ENCODE peak calls at places on chromosomes 4 and X, in five cellular contexts. F is Panc1, E is heart right ventricle, N is cardiac fibroblast, O is AG09309. M is an unnamed sample.

GRCh38 chr4:140448830-140449229 is 21.4 kb upstream of the CLGN start:
- DNase-seq in F (no peak), E (no peak), N (peak), O (no peak), M (no peak)

GRCh38 chrX:107579956-107580355 is 48.4 kb upstream of the PRPS1 start:
- DNase-seq in F (no peak), E (no peak), N (no peak), O (no peak), M (no peak)

GRCh38 chr4:123390846-123391456 is 5.6 kb upstream of the SPRY1 start:
- DNase-seq in F (no peak), E (no peak), N (peak), O (no peak), M (no peak)

GRCh38 chrX:10010686-10011085 is 43.5 kb downstream of the CLDN34 start:
- DNase-seq in F (no peak), E (no peak), N (peak), O (no peak), M (no peak)

GRCh38 chr4:137572163-137572562 is 39.9 kb upstream of the PCDH18 start:
- DNase-seq in F (no peak), E (no peak), N (no peak), O (no peak), M (no peak)

GRCh38 chrX:45479835-45480422 is 279.3 kb upstream of the DIPK2B start:
- DNase-seq in F (peak), E (no peak), N (peak), O (peak), M (peak)

GRCh38 chr4:26721685-26722084 is 137.8 kb downstream of the TBC1D19 start:
- DNase-seq in F (no peak), E (no peak), N (no peak), O (no peak), M (no peak)

GRCh38 chr4:183506389-183506735 is 1.5 kb downstream of the ING2 start:
- DNase-seq in F (no peak), E (no peak), N (no peak), O (no peak), M (no peak)

GRCh38 chr4:121510260-121510942 is 129.6 kb upstream of the QRFPR start:
- DNase-seq in F (no peak), E (no peak), N (no peak), O (no peak), M (no peak)

GRCh38 chr4:80767944-80768343 is 262.6 kb upstream of the BMP3 start:
- DNase-seq in F (no peak), E (no peak), N (no peak), O (peak), M (no peak)

GRCh38 chr4:138796761-138797160 is 218.8 kb upstream of the NOCT start:
- DNase-seq in F (no peak), E (no peak), N (no peak), O (no peak), M (no peak)

GRCh38 chr4:84924439-84924838 is 42.1 kb downstream of the WDFY3 start:
- DNase-seq in F (no peak), E (no peak), N (no peak), O (no peak), M (no peak)

GRCh38 chrX:152898442-152898841 is 575 bp downstream of the ZNF185 start:
- DNase-seq in F (no peak), E (no peak), N (no peak), O (no peak), M (no peak)

GRCh38 chrX:106168107-106168506 is at the start of gene PWWP3B:
- DNase-seq in F (no peak), E (peak), N (peak), O (no peak), M (no peak)

GRCh38 chr4:29046716-29047115 is 1673.5 kb upstream of the PCDH7 start:
- DNase-seq in F (no peak), E (no peak), N (peak), O (peak), M (no peak)

GRCh38 chr4:176052744-176053143 is 12.9 kb upstream of the WDR17 start:
- DNase-seq in F (no peak), E (no peak), N (no peak), O (no peak), M (no peak)

GRCh38 chr4:98374643-98375042 is 113.5 kb downstream of the RAP1GDS1 start:
- DNase-seq in F (no peak), E (no peak), N (peak), O (no peak), M (no peak)

GRCh38 chr4:141636771-141637460 is 533 bp downstream of the IL15 start:
- DNase-seq in F (no peak), E (peak), N (peak), O (no peak), M (no peak)

GRCh38 chrX:152943826-152944225 is 46.0 kb downstream of the ZNF185 start:
- DNase-seq in F (no peak), E (no peak), N (no peak), O (no peak), M (no peak)

GRCh38 chrX:97563531-97564133 is 679.9 kb downstream of the RPA4 start:
- DNase-seq in F (no peak), E (no peak), N (peak), O (peak), M (peak)

GRCh38 chrX:40651620-40652223 is 4.4 kb upstream of the CXorf38 start:
- DNase-seq in F (no peak), E (peak), N (peak), O (peak), M (no peak)

GRCh38 chr4:131426023-131426758 is 1722.9 kb upstream of the PCDH10 start:
- DNase-seq in F (no peak), E (no peak), N (no peak), O (no peak), M (no peak)

GRCh38 chr4:42655921-42656735 is 777 bp downstream of the ATP8A1 start:
- DNase-seq in F (no peak), E (peak), N (no peak), O (no peak), M (no peak)

GRCh38 chr4:65789850-65790249 is 119.6 kb upstream of the EPHA5 start:
- DNase-seq in F (no peak), E (no peak), N (peak), O (no peak), M (no peak)

GRCh38 chr4:136650541-136651277 is 881.6 kb downstream of the PCDH18 start:
- DNase-seq in F (no peak), E (no peak), N (peak), O (no peak), M (peak)

GRCh38 chrX:130728208-130728607 is 174.8 kb downstream of the ENOX2 start:
- DNase-seq in F (no peak), E (no peak), N (peak), O (no peak), M (peak)

DNA sequence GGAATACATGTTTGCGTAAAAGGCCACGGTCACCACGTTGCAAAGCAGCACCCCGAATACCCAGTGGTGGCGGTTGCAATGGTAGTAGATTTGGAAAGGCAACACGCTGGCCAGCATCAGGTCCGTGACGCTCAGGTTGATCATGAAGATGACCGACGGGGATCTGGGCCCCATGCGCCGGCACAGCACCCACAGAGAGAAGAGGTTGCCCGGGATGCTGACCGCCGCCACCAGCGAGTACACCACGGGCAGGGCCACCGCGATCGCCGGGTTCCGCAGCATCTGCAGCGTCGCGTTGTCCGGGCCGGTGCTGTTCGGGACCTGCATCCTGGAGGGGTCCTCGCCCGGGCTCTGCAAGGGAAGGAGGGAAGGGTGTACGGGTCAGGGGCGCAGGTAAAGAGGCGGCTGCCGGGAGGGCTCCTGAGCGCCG is 13.5 kb upstream of the ASMTL start:
- DNase-seq in F (no peak), E (no peak), N (no peak), O (no peak), M (no peak)
- H3K4me3 ChIP-seq in F (no peak), E (no peak), N (no peak), O (no peak), M (no peak)

DNA sequence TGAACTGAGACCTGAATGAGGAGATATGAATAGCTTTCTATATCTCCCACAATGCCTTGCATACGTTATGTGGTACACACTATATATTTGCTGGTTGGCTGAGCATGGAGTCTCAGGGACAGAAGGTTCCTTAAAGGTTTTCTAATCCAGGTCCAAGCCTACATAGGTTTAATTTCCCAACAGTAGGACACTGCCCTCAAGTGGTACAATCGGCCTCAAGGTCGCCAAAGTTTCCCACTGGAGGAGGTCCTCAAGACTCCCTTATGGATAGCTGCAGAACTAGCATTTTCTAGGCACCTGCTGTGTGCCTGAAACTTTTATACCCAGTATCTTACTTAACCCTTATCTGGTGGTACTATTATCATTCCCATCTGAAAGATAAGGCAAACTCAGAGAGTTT is 21.0 kb upstream of the EFNB1 start:
- DNase-seq in F (no peak), E (no peak), N (peak), O (no peak), M (no peak)
- TF ChIP-seq CTCF in F (peak), E (peak), N (peak), O (peak), M (peak)

GRCh38 chr4:167779864-167780263 is 312.5 kb upstream of the ANXA10 start:
- DNase-seq in F (no peak), E (no peak), N (no peak), O (no peak), M (no peak)
- H3K4me3 ChIP-seq in F (peak), E (no peak), N (peak), O (no peak), M (no peak)

GRCh38 chr4:186943607-186943908 is 219.9 kb upstream of the FAT1 start:
- DNase-seq in F (no peak), E (no peak), N (no peak), O (no peak), M (no peak)

GRCh38 chr4:186940476-186940875 is 216.8 kb upstream of the FAT1 start:
- DNase-seq in F (no peak), E (no peak), N (no peak), O (no peak), M (no peak)

GRCh38 chr4:186946140-186946539 is 222.5 kb upstream of the FAT1 start:
- DNase-seq in F (no peak), E (no peak), N (no peak), O (no peak), M (no peak)

GRCh38 chr4:186939766-186940165 is 216.1 kb upstream of the FAT1 start:
- DNase-seq in F (no peak), E (no peak), N (no peak), O (no peak), M (no peak)

DNA sequence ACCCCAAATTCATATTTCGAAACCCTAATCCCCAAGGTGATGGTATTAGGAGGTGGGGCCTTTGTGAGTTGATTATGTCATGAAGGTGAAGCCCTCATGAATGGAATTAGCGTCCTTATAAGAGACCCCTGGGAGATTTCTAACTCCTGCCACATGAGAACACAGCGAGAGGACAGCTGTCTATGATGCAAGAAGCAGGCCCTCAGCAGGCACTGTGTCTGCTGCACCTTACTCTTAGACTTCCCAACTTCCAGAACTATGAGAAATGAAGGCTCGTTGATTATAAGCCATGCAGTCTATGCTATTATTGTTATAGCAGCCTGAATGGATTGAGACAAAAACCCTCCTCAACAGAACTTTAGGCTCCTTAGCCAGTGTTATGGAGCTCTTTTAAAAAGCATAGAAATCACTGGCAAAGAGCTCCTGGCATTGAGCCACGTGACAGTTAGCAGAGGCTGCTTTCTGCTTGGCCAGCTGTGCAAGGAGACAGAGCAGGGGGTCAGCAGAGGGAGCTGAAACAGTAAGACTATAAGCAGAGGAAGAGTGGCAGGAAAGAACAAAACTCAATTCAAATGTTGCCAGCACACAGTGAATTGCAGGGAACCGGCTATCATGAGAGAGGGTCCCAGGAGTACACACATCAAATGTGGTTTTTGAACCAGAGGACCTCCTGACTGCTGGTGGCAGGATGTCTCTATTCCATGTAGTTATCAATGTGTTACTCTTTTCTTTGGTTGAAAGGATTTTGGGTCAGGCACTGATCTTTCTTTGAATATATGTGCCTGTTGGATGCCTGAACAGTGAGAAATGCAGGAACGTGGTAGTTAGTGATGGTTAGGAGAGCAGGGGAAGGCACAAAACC is 219.3 kb upstream of the FAT1 start:
- DNase-seq in F (no peak), E (no peak), N (peak), O (no peak), M (peak)
- TF ChIP-seq CTCF in F (no peak), E (no peak), N (no peak), O (peak), M (peak)

DNA sequence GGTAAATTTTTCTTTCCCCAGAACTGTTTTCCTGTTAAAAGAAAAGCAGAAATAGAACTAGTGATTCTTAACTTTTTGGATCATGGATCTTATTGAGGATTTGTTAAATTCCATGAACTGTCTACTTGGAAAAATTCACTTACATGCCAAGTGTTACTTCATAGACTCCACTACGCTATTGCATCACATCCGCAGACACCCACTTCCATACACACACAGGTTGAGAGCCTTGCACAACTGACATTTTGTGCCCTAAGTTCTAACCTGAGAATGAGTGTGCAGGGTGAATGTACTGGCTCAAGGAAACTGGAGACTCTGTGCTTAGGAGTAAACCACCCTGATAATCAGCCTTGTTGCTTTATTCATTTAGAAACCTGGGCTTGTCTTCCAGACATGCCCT is 250.5 kb upstream of the EDA2R start:
- DNase-seq in F (no peak), E (no peak), N (no peak), O (no peak), M (no peak)
- H3K4me3 ChIP-seq in F (no peak), E (no peak), N (no peak), O (no peak), M (no peak)

GRCh38 chrX:132071260-132071659 is 48.2 kb downstream of the STK26 start:
- DNase-seq in F (no peak), E (no peak), N (peak), O (peak), M (no peak)
- TF ChIP-seq CTCF in F (peak), E (peak), N (peak), O (peak), M (peak)